ENCODE peak calls at places on chromosomes 11 and 22, in seven cellular contexts. E, G, Y, P, B, X and U are unnamed samples.

GRCh38 chr11:44829838-44830237 is 103.1 kb downstream of the TSPAN18 start:
- DNase-seq in G (no peak), Y (no peak), P (no peak), X (no peak), E (no peak), B (no peak), U (no peak)

GRCh38 chr22:46636221-46637002 is 16.2 kb downstream of the GRAMD4 start:
- DNase-seq in E (no peak), Y (no peak), B (no peak), G (no peak), P (no peak), X (no peak), U (no peak)

GRCh38 chr22:32103648-32104326 is 55.3 kb downstream of the C22orf42 start:
- DNase-seq in G (no peak), P (no peak), Y (peak; percentile 44), E (no peak), X (no peak), B (no peak), U (no peak)

GRCh38 chr11:46049325-46049860 is 71.9 kb downstream of the PHF21A start:
- DNase-seq in B (no peak), G (no peak), E (no peak), P (no peak), Y (no peak), X (peak; percentile 39), U (no peak)

GRCh38 chr11:12998336-12998735 is 10.8 kb upstream of the RASSF10 start:
- DNase-seq in E (no peak), Y (no peak), X (no peak), G (no peak), B (no peak), P (no peak), U (no peak)

GRCh38 chr22:25402501-25403283 is 161.8 kb upstream of the GRK3 start:
- DNase-seq in B (no peak), G (peak; percentile 35), P (peak; percentile 70), Y (peak; percentile 46), E (no peak), X (no peak), U (no peak)

GRCh38 chr11:70270877-70271634 is 566 bp downstream of the PPFIA1 start:
- DNase-seq in G (peak; percentile 50), P (peak; percentile 69), E (peak; percentile 42), B (peak; percentile 13), Y (peak; percentile 58), X (peak; percentile 73), U (peak; percentile 39)

GRCh38 chr11:134499990-134500389 is 87.9 kb upstream of the B3GAT1 start:
- DNase-seq in X (no peak), Y (no peak), E (no peak), P (peak; percentile 61), G (no peak), B (no peak), U (no peak)

GRCh38 chr22:29207562-29208501 is 2.1 kb downstream of the EMID1 start:
- DNase-seq in X (no peak), E (no peak), B (no peak), G (no peak), P (no peak), Y (no peak), U (no peak)

GRCh38 chr22:29207231-29207550 is 1.5 kb downstream of the EMID1 start:
- DNase-seq in B (no peak), G (no peak), Y (no peak), P (no peak), E (no peak), X (no peak), U (no peak)

GRCh38 chr22:29205260-29205597 is 467 bp upstream of the EMID1 start:
- DNase-seq in E (no peak), P (no peak), B (no peak), G (no peak), Y (no peak), X (no peak), U (no peak)

GRCh38 chr22:29205598-29206371 is at the start of gene EMID1:
- DNase-seq in G (peak; percentile 47), B (no peak), Y (peak; percentile 26), P (peak; percentile 76), E (no peak), X (peak; percentile 76), U (no peak)

GRCh38 chr22:29206372-29207230 is 905 bp downstream of the EMID1 start:
- DNase-seq in X (no peak), E (no peak), P (no peak), Y (no peak), B (no peak), G (no peak), U (no peak)
- H3K4me3 ChIP-seq in X (peak overlapping the region; percentile 48), E (peak overlapping the region; percentile 39), P (peak overlapping the region; percentile 47), Y (peak overlapping the region; percentile 60), B (peak overlapping the region; percentile 63), G (peak overlapping the region; percentile 29), U (peak overlapping the region; percentile 39)

GRCh38 chr11:77060234-77060633 is 6.5 kb upstream of the CAPN5 start:
- DNase-seq in G (no peak), Y (no peak), P (no peak), X (no peak), E (no peak), B (no peak), U (no peak)

GRCh38 chr11:77064648-77065217 is 2.0 kb upstream of the CAPN5 start:
- DNase-seq in Y (no peak), E (no peak), P (peak; percentile 44), X (no peak), G (no peak), B (no peak), U (no peak)

GRCh38 chr11:77063407-77063806 is 3.4 kb upstream of the CAPN5 start:
- DNase-seq in G (no peak), E (no peak), P (no peak), B (no peak), X (no peak), Y (no peak), U (no peak)

GRCh38 chr11:77063861-77064260 is 2.9 kb upstream of the CAPN5 start:
- DNase-seq in Y (no peak), X (no peak), E (no peak), B (no peak), G (no peak), P (peak; percentile 33), U (no peak)

DNA sequence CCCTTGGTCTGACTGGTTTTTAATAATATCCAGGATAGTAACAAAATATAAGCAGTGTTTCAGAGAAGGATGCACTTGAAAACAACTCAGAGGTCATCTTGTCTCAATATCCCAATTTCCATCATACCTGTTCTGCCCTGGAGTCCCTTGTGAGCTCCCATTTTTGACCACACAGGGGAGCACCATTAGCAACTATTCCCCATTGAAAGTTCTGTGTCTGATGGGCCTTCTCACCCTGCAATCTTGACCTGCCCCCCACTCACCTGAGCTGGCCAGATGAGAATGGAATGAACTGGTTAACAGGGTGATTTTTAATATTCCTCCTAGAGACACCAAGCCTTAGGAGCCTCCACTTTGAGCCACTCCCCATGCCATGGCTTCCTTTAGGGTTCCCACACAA is 3.8 kb upstream of the CAPN5 start:
- DNase-seq in E (no peak), P (no peak), B (no peak), G (no peak), X (no peak), Y (peak; percentile 22), U (no peak)
- TF ChIP-seq CTCF in E (no peak), P (no peak), B (peak; percentile 17), G (no peak), X (peak; percentile 8), Y (peak; percentile 51), U (peak; percentile 29)

GRCh38 chr11:67998150-67999045 is 5.5 kb downstream of the UNC93B1 start:
- DNase-seq in P (no peak), Y (no peak), G (peak; percentile 56), E (no peak), X (no peak), B (no peak), U (no peak)

GRCh38 chr11:67996051-67996450 is 7.8 kb downstream of the UNC93B1 start:
- DNase-seq in X (no peak), B (no peak), P (no peak), E (no peak), Y (no peak), G (no peak), U (no peak)

GRCh38 chr11:67997460-67997921 is 6.4 kb downstream of the UNC93B1 start:
- DNase-seq in X (no peak), B (no peak), E (no peak), P (no peak), G (no peak), Y (no peak), U (no peak)

GRCh38 chr11:67999201-67999629 is 4.7 kb downstream of the UNC93B1 start:
- DNase-seq in Y (no peak), X (no peak), G (no peak), E (no peak), B (no peak), P (no peak), U (no peak)

DNA sequence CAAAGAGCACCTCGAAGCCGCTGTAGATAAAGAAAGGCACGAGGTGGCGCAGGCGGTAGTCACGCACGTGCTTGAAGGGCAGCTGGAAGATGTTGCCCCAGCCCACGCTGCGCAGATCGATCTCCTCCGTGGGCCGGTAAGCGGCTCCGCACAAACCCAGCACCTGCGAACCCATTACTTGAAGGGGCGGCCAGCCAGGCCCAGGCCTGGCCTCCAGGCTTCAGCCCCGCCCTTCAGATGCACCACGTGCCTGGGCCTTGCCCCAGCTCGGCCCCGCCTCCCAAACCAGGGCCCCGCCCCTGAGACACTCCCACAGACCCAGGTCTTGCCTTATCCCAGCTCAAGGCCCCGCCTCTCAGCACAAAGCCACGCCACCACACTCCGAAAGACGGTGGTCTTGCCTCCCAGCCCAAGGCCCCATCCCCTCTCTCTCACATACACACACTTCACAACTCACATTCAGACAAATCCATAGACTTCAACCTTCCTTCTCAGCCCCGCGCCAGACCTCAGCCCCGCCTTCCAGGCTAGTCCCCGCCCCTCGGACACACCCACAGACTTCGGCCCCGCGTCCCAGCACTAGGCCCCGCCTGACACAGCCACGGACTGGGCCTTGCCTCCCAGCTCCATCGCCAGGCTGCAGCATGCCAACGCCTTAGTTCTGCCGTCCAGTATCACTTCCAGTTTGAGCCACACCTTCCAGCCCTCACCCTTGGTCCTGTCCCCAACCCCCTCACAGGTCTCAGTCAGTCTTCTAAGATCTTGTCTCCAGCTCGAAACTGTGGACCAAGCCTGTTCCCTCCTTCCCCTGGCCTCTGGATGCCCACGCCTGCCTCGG is 7.1 kb downstream of the UNC93B1 start:
- DNase-seq in P (no peak), Y (peak; percentile 50), E (no peak), G (peak; percentile 88), X (peak; percentile 75), B (no peak), U (no peak)
- H3K4me3 ChIP-seq in P (no peak overlapping the region), Y (no peak overlapping the region), E (no peak overlapping the region), G (no peak overlapping the region), X (peak overlapping the region; percentile 11), B (no peak overlapping the region), U (no peak overlapping the region)

GRCh38 chr22:38236786-38237185 is 35.0 kb downstream of the MAFF start:
- DNase-seq in B (no peak), P (no peak), Y (no peak), X (no peak), E (no peak), G (no peak), U (no peak)

GRCh38 chr22:38233427-38233826 is 31.6 kb downstream of the MAFF start:
- DNase-seq in G (no peak), X (no peak), P (no peak), E (no peak), B (no peak), Y (no peak), U (no peak)

GRCh38 chr22:38238519-38239051 is 34.2 kb downstream of the TMEM184B start:
- DNase-seq in P (peak; percentile 83), B (no peak), Y (no peak), E (peak; percentile 46), X (no peak), G (no peak), U (no peak)

GRCh38 chr22:38232196-38232595 is 30.4 kb downstream of the MAFF start:
- DNase-seq in Y (no peak), G (no peak), E (no peak), P (no peak), B (no peak), X (no peak), U (no peak)

DNA sequence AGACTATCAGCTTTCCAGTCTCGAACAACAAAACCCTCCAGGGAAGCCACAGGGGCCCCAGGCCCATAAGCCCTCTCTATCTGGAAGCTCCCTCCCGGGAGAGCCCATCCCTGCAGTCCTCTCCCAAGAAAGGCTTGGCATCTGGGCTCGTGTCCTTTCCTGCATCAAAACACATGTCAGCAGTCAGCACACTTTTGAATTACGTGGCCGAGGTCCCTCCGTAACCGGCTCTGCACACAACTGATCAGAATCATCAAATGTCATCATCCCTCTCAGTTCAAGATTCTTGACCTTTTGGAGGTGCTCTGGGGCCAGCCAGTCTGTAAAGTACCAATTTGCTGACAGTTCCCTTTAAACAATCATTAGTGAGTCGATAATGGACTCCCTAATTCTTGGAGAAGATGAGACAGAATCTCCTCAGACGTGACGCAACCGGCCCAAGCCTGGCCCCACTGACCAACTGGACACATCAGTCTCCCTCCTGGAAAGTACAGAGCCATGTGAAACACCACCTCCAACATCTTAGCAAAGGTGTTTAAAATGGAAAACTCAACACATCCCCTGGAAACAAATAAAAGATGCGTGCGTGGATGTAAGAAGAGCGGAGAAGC is 33.6 kb downstream of the MAFF start:
- DNase-seq in G (no peak), B (no peak), P (no peak), E (no peak), Y (no peak), X (no peak), U (no peak)
- TF ChIP-seq CTCF in G (no peak), B (no peak), P (no peak), E (no peak), Y (no peak), X (no peak), U (no peak)